ENCODE peak calls at places on chromosomes 1 and 21, in eight cellular contexts. J is MM.1S, Q is mesenchymal stem cell, C is IMR-90, M is DND-41, K is OCI-LY7, H is neural progenitor cell, T is endothelial cell of umbilical vein. E is an unnamed sample.

GRCh38 chr1:18149113-18149641 is 41.6 kb downstream of the IGSF21 start:
- DNase-seq in C (no peak), T (no peak), J (no peak), H (peak; percentile 53), Q (no peak), K (no peak), M (no peak), E (no peak)

GRCh38 chr1:228368801-228369607 is 37.6 kb downstream of the TRIM11 start:
- DNase-seq in M (no peak), H (no peak), T (no peak), C (peak; percentile 28), J (no peak), Q (no peak), K (no peak), E (no peak)

GRCh38 chr1:97050501-97050900 is 328.9 kb downstream of the PTBP2 start:
- DNase-seq in Q (peak; percentile 49), J (no peak), T (peak; percentile 62), C (peak; percentile 59), H (peak; percentile 33), K (peak; percentile 1), M (no peak), E (peak; percentile 38)

GRCh38 chr1:201022824-201023516 is 544 bp downstream of the KIF21B start:
- DNase-seq in Q (peak; percentile 44), M (peak; percentile 48), T (no peak), K (peak; percentile 70), H (peak; percentile 41), J (peak; percentile 58), C (no peak), E (no peak)

GRCh38 chr21:33168886-33169285 is 60.9 kb upstream of the IFNAR2 start:
- DNase-seq in H (no peak), J (no peak), M (no peak), Q (no peak), C (no peak), T (no peak), K (no peak), E (no peak)

GRCh38 chr1:21270086-21270689 is 20.1 kb downstream of the ECE1 start:
- DNase-seq in M (peak; percentile 66), C (peak; percentile 52), H (peak; percentile 87), Q (peak; percentile 76), J (peak; percentile 53), T (peak; percentile 84), K (peak; percentile 68), E (no peak)

GRCh38 chr1:248402748-248403147 is at the start of gene OR2T1:
- DNase-seq in J (no peak), H (no peak), T (no peak), Q (no peak), M (no peak), C (no peak), K (no peak), E (no peak)

GRCh38 chr1:225343618-225344017 is 84.2 kb downstream of the LBR start:
- DNase-seq in K (peak; percentile 37), Q (peak; percentile 17), M (no peak), J (peak; percentile 36), T (peak; percentile 27), C (peak; percentile 1), H (no peak), E (no peak)

GRCh38 chr21:31493350-31493880 is 149.4 kb upstream of the TIAM1 start:
- DNase-seq in H (no peak), T (no peak), K (no peak), Q (no peak), J (no peak), M (no peak), C (no peak), E (no peak)

GRCh38 chr1:6724517-6725141 is 23.0 kb upstream of the DNAJC11 start:
- DNase-seq in C (peak; percentile 86), Q (peak; percentile 82), K (no peak), T (no peak), H (no peak), J (no peak), M (no peak), E (peak; percentile 86)

GRCh38 chr21:34029724-34030528 is 43.5 kb upstream of the MRPS6 start:
- DNase-seq in Q (peak; percentile 78), C (peak; percentile 82), K (peak; percentile 90), M (no peak), H (peak; percentile 80), J (peak; percentile 82), T (peak; percentile 85), E (peak; percentile 84)

GRCh38 chr1:8363764-8364301 is 45.9 kb downstream of the SLC45A1 start:
- DNase-seq in T (no peak), C (no peak), K (no peak), J (no peak), Q (no peak), H (no peak), M (no peak), E (no peak)

GRCh38 chr1:6082430-6082971 is 36.8 kb downstream of the KCNAB2 start:
- DNase-seq in Q (peak; percentile 3), M (no peak), C (no peak), T (no peak), J (no peak), H (peak; percentile 50), K (no peak), E (no peak)

GRCh38 chr1:214317300-214317699 is 36.3 kb downstream of the SMYD2 start:
- DNase-seq in C (no peak), J (no peak), T (no peak), H (no peak), K (no peak), M (no peak), Q (no peak), E (no peak)

GRCh38 chr1:214319930-214320329 is 39.0 kb downstream of the SMYD2 start:
- DNase-seq in H (no peak), K (no peak), M (no peak), Q (no peak), T (no peak), C (no peak), J (no peak), E (no peak)

GRCh38 chr1:214318956-214319355 is 38.0 kb downstream of the SMYD2 start:
- DNase-seq in C (no peak), T (no peak), M (no peak), Q (no peak), H (no peak), J (no peak), K (no peak), E (no peak)

GRCh38 chr1:214317734-214318133 is 36.8 kb downstream of the SMYD2 start:
- DNase-seq in Q (no peak), H (no peak), M (no peak), C (no peak), J (no peak), K (no peak), T (no peak), E (no peak)

DNA sequence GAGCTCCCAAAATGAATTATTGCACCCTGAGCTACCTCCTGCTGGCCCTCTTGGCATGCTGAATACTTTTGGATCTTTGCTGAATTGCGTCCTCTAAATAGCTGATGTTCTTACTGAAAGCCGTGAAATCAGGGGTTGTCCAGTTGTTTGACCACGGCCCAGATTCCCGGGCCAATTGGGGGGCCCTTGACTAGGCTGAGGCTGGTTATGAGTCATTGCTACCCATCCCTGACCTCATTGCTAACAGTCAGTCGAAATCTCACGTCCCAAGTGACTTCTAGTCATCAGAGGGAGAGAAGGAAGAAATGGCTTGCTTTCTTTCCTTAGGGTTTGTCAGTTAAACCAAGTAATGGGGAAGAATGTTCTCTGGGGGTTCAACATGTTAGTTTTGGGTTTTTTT is 37.4 kb downstream of the SMYD2 start:
- DNase-seq in C (no peak), K (no peak), T (no peak), Q (peak; percentile 49), J (no peak), M (no peak), H (no peak), E (peak; percentile 20)
- H2AFZ ChIP-seq in C (no peak overlapping the region), K (no peak overlapping the region), T (no peak overlapping the region), Q (no peak overlapping the region), J (no peak overlapping the region), M (no peak overlapping the region), H (no peak overlapping the region), E (no peak overlapping the region)

GRCh38 chr1:40383095-40383487 is 9.6 kb downstream of the SMAP2 start:
- DNase-seq in K (no peak), C (no peak), T (no peak), M (no peak), J (no peak), H (peak; percentile 67), Q (no peak), E (peak; percentile 37)
- H3K4me1 ChIP-seq in K (peaks cover 95% of the 10 kb centered on the region), C (peaks cover 18% of the 10 kb centered on the region), T (peaks cover 8% of the 10 kb centered on the region), M (peaks cover 37% of the 10 kb centered on the region), J (peaks cover 80% of the 10 kb centered on the region), H (peaks cover 10% of the 10 kb centered on the region), Q (peaks cover 5% of the 10 kb centered on the region), E (peaks cover 10% of the 10 kb centered on the region)

GRCh38 chr1:211019266-211019665 is 114.7 kb downstream of the KCNH1 start:
- DNase-seq in Q (no peak), K (no peak), C (no peak), T (no peak), M (no peak), J (no peak), H (no peak), E (no peak)

GRCh38 chr1:211017066-211017691 is 116.8 kb downstream of the KCNH1 start:
- DNase-seq in T (no peak), K (no peak), M (no peak), J (no peak), C (peak; percentile 6), Q (peak; percentile 51), H (no peak), E (peak; percentile 20)

GRCh38 chr1:211013346-211014240 is 120.4 kb downstream of the KCNH1 start:
- DNase-seq in K (no peak), J (no peak), C (peak; percentile 1), Q (no peak), H (no peak), T (no peak), M (no peak), E (no peak)

DNA sequence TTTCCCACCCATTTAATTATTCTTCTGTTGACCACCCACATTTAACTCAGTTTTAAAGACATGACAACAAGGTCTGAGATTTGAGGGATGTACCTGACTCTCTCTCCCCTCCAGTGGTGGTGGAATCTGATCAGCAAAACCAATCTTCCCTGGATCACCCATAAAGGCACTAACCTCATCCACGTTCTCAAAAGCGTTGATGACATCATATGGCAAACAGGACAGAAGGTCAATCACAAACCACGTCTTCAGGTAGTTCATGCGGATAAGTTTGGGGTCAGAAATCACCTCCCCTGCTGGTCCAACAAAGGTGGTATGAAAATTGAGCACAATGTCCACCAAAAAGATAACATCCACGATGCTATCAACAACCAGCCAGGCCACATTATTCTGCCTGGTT is 115.3 kb downstream of the KCNH1 start:
- DNase-seq in M (no peak), C (no peak), H (no peak), K (no peak), Q (no peak), J (no peak), T (no peak), E (no peak)
- H2AFZ ChIP-seq in M (no peak overlapping the region), C (no peak overlapping the region), H (no peak overlapping the region), K (no peak overlapping the region), Q (no peak overlapping the region), J (no peak overlapping the region), T (no peak overlapping the region), E (no peak overlapping the region)

DNA sequence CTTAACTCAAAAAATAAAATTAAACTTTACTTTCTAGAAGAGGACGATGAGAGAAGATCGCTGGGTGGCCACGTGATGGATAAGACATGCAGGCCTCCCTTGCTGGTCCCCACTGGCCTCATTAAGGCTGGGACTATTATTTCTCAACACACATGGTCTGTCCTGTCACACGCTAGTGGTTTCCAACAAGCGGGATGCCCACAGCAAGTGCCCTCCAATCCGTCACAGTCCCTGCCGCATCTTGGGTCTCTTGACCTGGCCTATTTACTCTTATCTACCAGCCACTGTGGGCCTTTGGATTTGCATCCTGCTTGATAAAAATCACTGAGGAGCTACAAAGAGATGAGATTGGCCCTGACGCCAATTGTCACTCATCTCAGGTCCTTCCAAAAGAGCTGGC is 30.0 kb downstream of the CAPZB start:
- DNase-seq in C (no peak), H (no peak), K (no peak), J (no peak), Q (no peak), T (no peak), M (no peak), E (no peak)
- H3K4me1 ChIP-seq in C (peaks cover 42% of the 10 kb centered on the region), H (peaks cover 65% of the 10 kb centered on the region), K (peaks cover 5% of the 10 kb centered on the region), J (peaks cover 8% of the 10 kb centered on the region), Q (peaks cover 38% of the 10 kb centered on the region), T (peaks cover 56% of the 10 kb centered on the region), M (no peaks in the 10 kb centered on the region), E (peaks cover 61% of the 10 kb centered on the region)

E was measured in astrocyte.